ENCODE peak calls at places on chromosomes 12 and 14, in ten cellular contexts. P, N, H, X, Q, F, S, O, L and W are unnamed samples.

GRCh38 chr12:114015851-114016250 is 49.7 kb upstream of the RBM19 start:
- DNase-seq in P (no peak), N (no peak), H (no peak), X (no peak), Q (no peak), F (no peak), S (no peak), O (no peak), L (no peak), W (no peak)

GRCh38 chr14:64253672-64254071 is 40.5 kb downstream of the ESR2 start:
- DNase-seq in P (peak), N (no peak), H (no peak), X (no peak), Q (no peak), F (no peak), S (no peak), O (no peak), L (no peak), W (no peak)

GRCh38 chr12:51028811-51029146 is 2.6 kb upstream of the SLC11A2 start:
- DNase-seq in P (no peak), N (no peak), H (no peak), X (no peak), Q (no peak), F (no peak), S (no peak), O (no peak), L (no peak), W (no peak)

GRCh38 chr14:64910847-64911495 is 3.3 kb upstream of the CHURC1 start:
- DNase-seq in P (peak), N (no peak), H (no peak), X (no peak), Q (no peak), F (no peak), S (no peak), O (peak), L (peak), W (no peak)

GRCh38 chr14:90986510-90986909 is 73.9 kb downstream of the RPS6KA5 start:
- DNase-seq in P (no peak), N (no peak), H (no peak), X (no peak), Q (no peak), F (no peak), S (no peak), O (no peak), L (no peak), W (no peak)

GRCh38 chr12:93786669-93787397 is 109.7 kb downstream of the CRADD start:
- DNase-seq in P (no peak), N (no peak), H (no peak), X (no peak), Q (no peak), F (no peak), S (no peak), O (no peak), L (no peak), W (no peak)

GRCh38 chr12:110896559-110896958 is 23.8 kb downstream of the MYL2 start:
- DNase-seq in P (no peak), N (no peak), H (no peak), X (no peak), Q (no peak), F (no peak), S (no peak), O (no peak), L (no peak), W (peak)

GRCh38 chr12:46153267-46153872 is 115.5 kb downstream of the SLC38A1 start:
- DNase-seq in P (peak), N (no peak), H (no peak), X (no peak), Q (no peak), F (no peak), S (no peak), O (peak), L (peak), W (no peak)

GRCh38 chr12:5305861-5306545 is 125.9 kb upstream of the NTF3 start:
- DNase-seq in P (no peak), N (no peak), H (no peak), X (no peak), Q (no peak), F (no peak), S (no peak), O (no peak), L (no peak), W (no peak)

GRCh38 chr14:100076630-100077029 is 11.4 kb downstream of the EVL start:
- DNase-seq in P (peak), N (no peak), H (peak), X (no peak), Q (no peak), F (no peak), S (no peak), O (no peak), L (no peak), W (no peak)

GRCh38 chr12:65313704-65314317 is 35.3 kb downstream of the MSRB3 start:
- DNase-seq in P (peak), N (no peak), H (no peak), X (no peak), Q (no peak), F (no peak), S (no peak), O (peak), L (peak), W (no peak)

GRCh38 chr14:103891667-103892215 is 36.5 kb upstream of the TDRD9 start:
- DNase-seq in P (no peak), N (no peak), H (no peak), X (no peak), Q (no peak), F (no peak), S (no peak), O (no peak), L (no peak), W (no peak)

GRCh38 chr12:112839386-112839972 is 47.9 kb downstream of the RPH3A start:
- DNase-seq in P (peak), N (no peak), H (no peak), X (no peak), Q (no peak), F (no peak), S (no peak), O (peak), L (no peak), W (no peak)

GRCh38 chr12:122004633-122005071 is 17.0 kb upstream of the BCL7A start:
- DNase-seq in P (peak), N (no peak), H (no peak), X (no peak), Q (no peak), F (no peak), S (peak), O (no peak), L (no peak), W (no peak)
- H3K4me3 ChIP-seq in P (no peak), N (no peak), H (no peak), X (peak), Q (no peak), F (no peak), S (no peak), O (no peak), L (no peak), W (no peak)

DNA sequence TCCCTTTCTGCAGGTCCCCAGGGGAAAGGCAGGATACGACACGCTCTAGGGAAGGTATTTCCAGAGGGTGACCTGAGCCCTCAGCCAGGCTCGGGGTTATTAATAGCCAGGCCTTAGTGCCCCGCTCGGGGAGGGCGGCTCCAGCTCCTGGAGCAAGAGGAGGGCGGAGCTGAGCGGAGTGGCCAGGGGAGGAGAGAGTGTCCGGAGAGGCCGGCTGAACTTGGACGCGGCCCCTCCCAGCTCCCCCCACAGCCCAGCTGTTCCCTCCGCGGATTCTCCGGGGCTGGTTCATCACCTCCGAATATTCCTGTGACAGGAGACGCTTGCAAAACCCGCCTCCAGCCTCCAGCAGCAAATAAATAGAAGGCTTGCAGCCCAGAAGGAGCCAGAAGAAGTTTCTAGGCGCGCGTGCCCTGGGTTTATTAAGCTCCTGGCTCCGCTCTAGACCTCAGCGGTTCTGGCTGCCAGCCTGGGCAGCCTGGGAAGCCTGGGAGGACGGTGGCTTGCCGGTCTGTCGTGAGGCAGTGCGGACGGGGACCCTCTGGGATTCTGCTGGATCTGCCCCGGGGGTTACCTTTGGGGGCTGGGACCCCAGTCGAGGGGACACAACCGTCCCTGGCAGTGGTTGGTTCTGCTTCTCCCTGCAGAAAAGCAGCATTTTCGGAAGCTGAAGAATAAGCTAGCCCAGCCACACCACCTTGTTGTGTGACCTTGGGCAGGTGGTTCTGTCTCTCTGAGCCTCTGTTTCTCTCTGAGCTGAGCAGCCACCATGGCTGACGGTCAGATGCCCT is at the start of gene HSPB8:
- DNase-seq in P (peak), N (peak), H (peak), X (peak), Q (no peak), F (peak), S (peak), O (peak), L (peak), W (peak)
- H3K27ac ChIP-seq in P (peak), N (peak), H (peak), X (peak), Q (peak), F (peak), S (peak), O (no peak), L (peak), W (peak)

GRCh38 chr12:56333679-56334489 is at the start of gene PAN2:
- DNase-seq in P (peak), N (peak), H (peak), X (peak), Q (no peak), F (peak), S (peak), O (peak), L (peak), W (peak)

GRCh38 chr12:56334490-56334793 is 642 bp upstream of the PAN2 start:
- DNase-seq in P (no peak), N (no peak), H (no peak), X (no peak), Q (no peak), F (no peak), S (no peak), O (no peak), L (no peak), W (no peak)

GRCh38 chr12:56337753-56338221 is 897 bp upstream of the IL23A start:
- DNase-seq in P (no peak), N (no peak), H (no peak), X (peak), Q (no peak), F (no peak), S (no peak), O (no peak), L (no peak), W (no peak)

GRCh38 chr12:56336361-56337167 is 2.1 kb upstream of the IL23A start:
- DNase-seq in P (no peak), N (peak), H (no peak), X (peak), Q (no peak), F (no peak), S (no peak), O (no peak), L (no peak), W (no peak)

GRCh38 chr12:56338643-56339422 is at the start of gene IL23A:
- DNase-seq in P (peak), N (peak), H (no peak), X (peak), Q (no peak), F (no peak), S (no peak), O (no peak), L (no peak), W (no peak)
- TF ChIP-seq POLR2A in P (no peak), N (no peak), H (no peak), X (no peak), Q (no peak), F (no peak), S (no peak), O (no peak), L (no peak), W (peak)

GRCh38 chr12:92025462-92026207 is 120.0 kb downstream of the BTG1 start:
- DNase-seq in P (no peak), N (no peak), H (no peak), X (no peak), Q (no peak), F (no peak), S (no peak), O (no peak), L (no peak), W (no peak)

GRCh38 chr12:92019491-92020277 is 126.0 kb downstream of the BTG1 start:
- DNase-seq in P (no peak), N (no peak), H (no peak), X (no peak), Q (no peak), F (no peak), S (no peak), O (no peak), L (no peak), W (no peak)

GRCh38 chr12:92022093-92022492 is 123.6 kb downstream of the BTG1 start:
- DNase-seq in P (no peak), N (no peak), H (no peak), X (no peak), Q (no peak), F (no peak), S (no peak), O (no peak), L (no peak), W (no peak)

GRCh38 chr12:92021665-92022033 is 124.0 kb downstream of the BTG1 start:
- DNase-seq in P (no peak), N (no peak), H (no peak), X (no peak), Q (no peak), F (no peak), S (no peak), O (no peak), L (no peak), W (no peak)

GRCh38 chr12:92020983-92021664 is 124.5 kb downstream of the BTG1 start:
- DNase-seq in P (peak), N (no peak), H (no peak), X (no peak), Q (no peak), F (no peak), S (no peak), O (no peak), L (no peak), W (no peak)
- H3K4me3 ChIP-seq in P (no peak), N (no peak), H (no peak), X (no peak), Q (no peak), F (no peak), S (no peak), O (no peak), L (no peak), W (no peak)

DNA sequence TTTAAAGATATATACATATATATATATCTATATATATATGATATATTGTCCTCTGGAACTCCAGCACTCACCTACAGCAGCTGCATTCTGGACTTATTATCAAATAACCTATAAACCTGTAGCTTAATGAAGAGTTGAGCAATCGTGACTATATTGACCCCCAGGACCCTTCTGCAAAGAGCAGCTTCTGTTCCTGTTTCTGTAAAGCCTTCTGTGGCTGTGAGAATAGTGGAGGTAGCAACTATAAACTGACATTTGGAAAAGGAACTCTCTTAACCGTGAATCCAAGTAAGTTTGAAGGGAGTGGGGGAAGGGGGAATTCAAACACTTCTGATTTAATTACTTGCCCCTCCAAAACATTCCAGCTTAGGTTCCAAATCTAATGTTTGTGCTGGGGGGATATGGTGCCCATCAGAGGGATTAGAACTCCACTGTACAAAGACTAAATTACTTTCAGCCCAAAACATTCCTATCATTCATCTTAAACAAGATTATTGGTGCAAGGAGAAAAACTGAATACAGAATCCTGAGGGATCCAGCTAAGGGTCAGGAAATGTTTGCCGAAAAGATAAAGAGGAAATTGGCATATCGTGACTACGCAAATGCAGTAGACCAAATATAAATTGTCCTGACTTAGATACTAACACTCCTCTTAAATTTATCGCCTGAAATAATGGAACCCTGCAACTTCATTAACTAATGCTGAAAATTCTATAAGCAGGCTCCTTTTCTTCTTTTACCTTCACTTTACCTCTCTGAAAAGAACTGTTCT is 106.1 kb downstream of the DAD1 start:
- DNase-seq in P (no peak), N (no peak), H (no peak), X (no peak), Q (no peak), F (no peak), S (no peak), O (no peak), L (no peak), W (no peak)
- H3K27ac ChIP-seq in P (no peak), N (no peak), H (no peak), X (peak), Q (no peak), F (no peak), S (no peak), O (no peak), L (no peak), W (no peak)

DNA sequence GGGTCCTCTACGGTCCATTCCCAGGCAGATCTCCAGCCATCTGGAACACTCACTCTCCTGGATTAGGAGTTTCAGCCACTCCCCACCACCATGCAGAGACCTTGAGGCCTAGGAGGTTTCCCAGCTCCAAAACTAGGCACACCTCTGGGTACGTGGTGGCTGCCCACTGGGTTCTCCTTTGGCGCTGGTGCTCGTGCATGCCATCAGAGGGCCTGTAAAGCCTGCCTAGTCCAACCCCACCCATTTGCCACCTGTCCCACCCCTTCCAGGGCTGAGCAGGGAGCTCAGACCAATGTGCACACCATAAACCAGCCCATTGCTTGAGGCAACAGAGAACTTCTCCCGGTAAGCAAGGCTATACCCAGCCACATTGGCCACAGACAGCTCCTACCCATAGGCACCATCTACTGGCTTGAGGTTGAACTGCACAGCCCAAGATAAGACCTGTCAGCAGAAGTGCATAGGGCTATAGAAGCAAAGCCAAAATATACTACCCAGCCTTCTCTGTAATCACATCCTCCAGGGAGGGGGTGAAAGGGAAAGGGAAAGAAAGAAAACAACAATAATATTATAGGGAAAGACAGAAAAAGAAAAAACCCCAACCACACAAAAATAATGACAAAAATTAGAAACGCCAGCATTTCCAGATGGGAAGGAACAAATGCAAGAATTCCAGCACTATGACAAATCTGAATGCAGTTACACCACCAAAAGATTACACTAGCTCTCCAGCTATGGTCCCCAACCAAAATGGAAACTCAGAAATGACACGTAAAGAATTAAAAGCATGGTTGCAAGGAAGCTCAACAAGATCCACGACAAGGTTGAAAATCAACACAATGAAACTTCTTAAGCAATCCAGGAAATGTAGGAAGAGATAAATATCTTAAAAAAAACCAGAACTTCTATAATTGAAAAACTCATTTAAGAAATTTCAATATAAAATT is 111.9 kb upstream of the CCDC175 start:
- DNase-seq in P (peak), N (peak), H (no peak), X (no peak), Q (no peak), F (no peak), S (no peak), O (peak), L (peak), W (no peak)
- TF ChIP-seq POLR2A in P (no peak), N (no peak), H (no peak), X (no peak), Q (no peak), F (no peak), S (no peak), O (no peak), L (no peak), W (no peak)

GRCh38 chr12:78421011-78421410 is 443.6 kb upstream of the SYT1 start:
- DNase-seq in P (peak), N (no peak), H (no peak), X (no peak), Q (no peak), F (no peak), S (no peak), O (no peak), L (no peak), W (no peak)

GRCh38 chr12:78414071-78414470 is 450.5 kb upstream of the SYT1 start:
- DNase-seq in P (no peak), N (no peak), H (no peak), X (no peak), Q (no peak), F (no peak), S (no peak), O (no peak), L (no peak), W (no peak)

GRCh38 chr12:78419513-78419912 is 445.1 kb upstream of the SYT1 start:
- DNase-seq in P (peak), N (no peak), H (no peak), X (no peak), Q (no peak), F (no peak), S (no peak), O (no peak), L (no peak), W (no peak)

DNA sequence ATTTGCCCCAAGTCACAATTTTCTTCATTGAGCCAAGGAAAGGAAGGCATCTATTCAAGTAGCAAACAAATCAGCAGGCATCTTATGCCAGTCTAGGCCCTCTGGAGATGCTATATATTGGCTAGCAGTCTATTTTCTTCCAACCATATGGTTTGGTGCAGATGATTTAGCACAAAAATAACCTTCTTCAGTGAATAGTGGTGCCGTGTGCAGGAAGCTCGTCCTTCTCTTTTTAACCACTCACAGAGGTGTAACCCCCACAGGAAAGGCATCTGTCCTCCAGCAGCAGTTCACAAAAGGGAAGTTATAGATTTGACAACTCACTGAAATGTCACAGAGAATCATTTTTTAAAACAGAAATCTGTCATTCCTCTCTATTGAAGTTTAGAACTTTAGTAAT is 445.7 kb upstream of the SYT1 start:
- DNase-seq in P (no peak), N (no peak), H (no peak), X (no peak), Q (no peak), F (no peak), S (no peak), O (no peak), L (no peak), W (no peak)
- H3K4me3 ChIP-seq in P (no peak), N (no peak), H (no peak), X (no peak), Q (no peak), F (no peak), S (no peak), O (no peak), L (no peak), W (no peak)

DNA sequence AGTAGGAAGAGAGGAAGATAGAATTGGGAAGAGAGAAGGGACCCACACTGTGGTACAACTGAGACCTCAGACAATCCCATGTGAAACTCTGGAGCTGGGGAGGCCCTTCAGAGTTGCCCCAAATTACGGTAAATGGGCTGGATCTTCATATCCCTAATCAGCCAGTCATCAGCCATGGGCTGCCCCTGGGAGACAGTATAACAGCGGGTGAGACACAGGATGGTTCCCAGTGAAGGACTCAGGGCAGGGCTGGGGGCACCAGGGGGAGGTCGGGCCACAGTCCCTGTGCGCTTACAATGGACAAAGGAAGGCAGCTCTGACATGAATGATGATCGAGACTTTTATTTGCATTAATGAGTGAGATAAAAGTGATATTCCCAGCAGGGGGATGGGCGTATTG is 74.2 kb upstream of the BDKRB2 start:
- DNase-seq in P (no peak), N (no peak), H (no peak), X (no peak), Q (no peak), F (no peak), S (no peak), O (no peak), L (no peak), W (no peak)
- H3K27ac ChIP-seq in P (no peak), N (no peak), H (no peak), X (no peak), Q (no peak), F (no peak), S (no peak), O (no peak), L (no peak), W (no peak)